ENCODE peak calls at places on chromosomes 13 and 19, in five cellular contexts. A is heart left ventricle, U is H1, L is ovary, W is foreskin keratinocyte. B is an unnamed sample.

GRCh38 chr19:17333611-17334413 is 843 bp downstream of the ANO8 start:
- DNase-seq in W (peak; percentile 80), A (no peak), U (no peak), L (no peak), B (no peak)

GRCh38 chr19:22945560-22945959 is 57.4 kb downstream of the ZNF728 start:
- DNase-seq in W (peak; percentile 7), U (no peak), L (no peak), A (no peak), B (no peak)

GRCh38 chr19:7916137-7916907 is 1.7 kb downstream of the TGFBR3L start:
- DNase-seq in L (no peak), A (no peak), U (no peak), W (no peak), B (no peak)

GRCh38 chr19:39941615-39942507 is 7.4 kb upstream of the FCGBP start:
- DNase-seq in L (no peak), W (peak; percentile 49), U (no peak), A (no peak), B (no peak)

GRCh38 chr19:8455018-8455417 is 10.2 kb downstream of the HNRNPM start:
- DNase-seq in W (no peak), L (no peak), A (no peak), U (no peak), B (no peak)

GRCh38 chr13:43303040-43303729 is 279.8 kb downstream of the DNAJC15 start:
- DNase-seq in U (peak; percentile 38), A (peak; percentile 68), W (peak; percentile 32), L (peak; percentile 48), B (peak; percentile 54)

GRCh38 chr19:57348136-57348535 is 2.9 kb upstream of the ZNF304 start:
- DNase-seq in L (no peak), A (no peak), U (no peak), W (peak; percentile 19), B (no peak)

GRCh38 chr13:95716231-95716630 is 39.3 kb downstream of the DNAJC3 start:
- DNase-seq in U (no peak), W (no peak), A (no peak), L (no peak), B (no peak)

GRCh38 chr19:33861950-33862349 is 65.3 kb downstream of the KCTD15 start:
- DNase-seq in L (no peak), A (no peak), U (no peak), W (no peak), B (no peak)

DNA sequence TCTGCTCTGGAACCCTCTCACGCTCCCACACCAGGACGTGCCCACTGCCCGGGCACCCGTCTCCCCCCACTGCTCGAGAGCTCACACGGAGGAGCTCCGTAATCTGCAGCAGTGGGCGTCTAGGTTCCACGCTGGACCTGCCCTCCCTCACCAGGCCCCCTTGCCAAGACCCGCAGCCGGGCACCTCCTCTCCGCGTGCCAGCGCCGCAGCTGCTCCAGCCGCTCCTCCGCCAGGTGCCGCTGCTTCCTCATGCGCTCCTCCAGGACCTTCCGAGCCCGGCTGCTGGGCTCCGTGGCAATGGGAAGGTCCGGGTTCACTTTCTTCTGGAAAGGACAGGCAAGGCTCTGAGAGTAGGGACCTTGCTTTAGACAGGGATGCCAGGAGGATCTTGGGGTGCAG is 35.0 kb upstream of the MATK start:
- DNase-seq in L (no peak), U (no peak), W (no peak), A (no peak), B (no peak)
- TF ChIP-seq CTCF in L (no peak), U (peak; percentile 11), W (peak; percentile 8), A (no peak), B (no peak)

GRCh38 chr19:44954649-44955499 is at the start of gene CLPTM1:
- DNase-seq in U (peak; percentile 83), A (peak; percentile 98), L (peak; percentile 97), W (peak; percentile 96), B (peak; percentile 97)

GRCh38 chr19:44960906-44961734 is 5.9 kb downstream of the CLPTM1 start:
- DNase-seq in U (no peak), A (no peak), W (no peak), L (no peak), B (no peak)

GRCh38 chr19:44955500-44956439 is 590 bp downstream of the CLPTM1 start:
- DNase-seq in A (no peak), U (no peak), W (peak; percentile 2), L (no peak), B (no peak)

GRCh38 chr19:44959691-44960090 is 4.5 kb downstream of the CLPTM1 start:
- DNase-seq in W (no peak), L (no peak), U (no peak), A (no peak), B (no peak)

DNA sequence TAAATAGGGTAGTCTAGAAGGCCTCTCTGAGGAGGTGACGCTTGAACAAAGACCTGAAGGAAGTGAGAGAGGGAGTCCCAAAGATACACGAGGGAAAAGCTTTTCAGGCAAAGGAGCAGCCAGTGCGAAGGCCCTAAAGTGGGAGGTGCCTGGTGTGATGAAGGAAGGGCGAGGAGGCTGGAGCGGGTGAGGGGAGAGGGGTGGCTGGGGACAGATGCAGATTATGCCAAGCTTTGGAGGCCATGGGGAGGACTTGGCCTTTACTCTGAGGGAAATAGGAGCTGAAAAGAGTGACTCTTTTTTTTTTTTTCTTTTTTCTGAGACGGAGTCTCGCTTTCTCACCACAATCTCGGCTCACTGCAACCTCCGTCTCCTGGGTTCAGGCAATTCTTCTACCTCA is 2.9 kb downstream of the CLPTM1 start:
- DNase-seq in W (no peak), L (no peak), U (no peak), A (no peak), B (no peak)
- H3K4me1 ChIP-seq in W (no peaks in the 10 kb centered on the region), L (peaks cover 11% of the 10 kb centered on the region), U (peaks cover 6% of the 10 kb centered on the region), A (peaks cover 20% of the 10 kb centered on the region), B (peaks cover 81% of the 10 kb centered on the region)

DNA sequence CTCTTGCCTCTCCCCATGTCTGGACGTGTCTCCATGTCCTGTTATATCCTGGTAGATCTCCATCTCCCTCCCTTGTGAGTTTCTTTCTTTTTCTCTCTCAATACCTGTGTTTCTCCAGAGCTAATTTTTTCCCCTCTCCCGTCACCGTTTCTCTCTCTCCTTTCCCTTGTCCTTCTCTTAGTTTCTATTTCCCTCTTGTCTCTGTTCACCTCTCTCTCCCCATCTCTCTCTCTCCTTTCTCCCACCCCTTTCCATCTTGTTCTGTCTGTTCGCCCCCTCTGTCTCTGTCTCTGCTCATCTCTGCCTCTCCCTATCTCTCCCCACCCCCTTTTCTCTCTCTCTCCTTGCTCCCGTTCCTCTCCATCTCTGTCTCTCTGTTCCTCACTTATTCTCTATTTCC is 13.0 kb downstream of the SLC8A2 start:
- DNase-seq in A (no peak), W (no peak), L (no peak), U (no peak), B (no peak)
- H3K27me3 ChIP-seq in A (peaks cover 41% of the 10 kb centered on the region), W (peaks cover 67% of the 10 kb centered on the region), L (peaks cover 10% of the 10 kb centered on the region), U (no peaks in the 10 kb centered on the region), B (peaks cover 98% of the 10 kb centered on the region)

GRCh38 chr13:108220042-108220441 is 1.9 kb downstream of the ABHD13 start:
- DNase-seq in W (peak; percentile 81), U (no peak), A (no peak), L (no peak), B (no peak)
- TF ChIP-seq CTCF in W (peak; percentile 70), U (no peak), A (no peak), L (no peak), B (no peak)

GRCh38 chr19:45638930-45639729 is at the start of gene EML2:
- DNase-seq in A (peak; percentile 54), L (no peak), W (no peak), U (no peak), B (peak; percentile 56)
- H3K4me1 ChIP-seq in A (peaks cover 15% of the 10 kb centered on the region), L (peaks cover 2% of the 10 kb centered on the region), W (peaks cover 17% of the 10 kb centered on the region), U (peaks cover 8% of the 10 kb centered on the region), B (peaks cover 61% of the 10 kb centered on the region)

DNA sequence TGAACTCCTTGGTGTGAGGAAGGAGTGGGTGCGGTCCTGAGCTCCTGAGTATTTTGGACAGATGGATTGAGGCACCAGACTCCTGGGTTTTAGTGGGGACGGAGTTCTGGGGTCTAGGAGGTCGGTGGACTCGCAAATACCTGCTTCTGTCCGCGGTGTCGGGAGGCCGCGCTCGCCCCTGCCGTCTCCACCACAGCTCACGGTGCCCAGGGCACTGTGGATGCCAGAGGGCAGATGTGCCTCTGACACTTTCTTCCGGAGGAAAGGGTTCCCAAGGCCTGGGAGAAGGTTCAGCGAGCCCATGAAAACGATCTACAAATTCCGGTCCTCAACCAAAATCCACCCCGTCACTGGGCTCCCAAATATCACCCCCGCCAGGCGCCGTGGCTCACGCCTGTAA is 3.3 kb downstream of the TULP2 start:
- DNase-seq in L (no peak), W (no peak), U (no peak), A (no peak), B (no peak)
- H3K27me3 ChIP-seq in L (no peaks in the 10 kb centered on the region), W (peaks cover 3% of the 10 kb centered on the region), U (no peaks in the 10 kb centered on the region), A (no peaks in the 10 kb centered on the region), B (no peaks in the 10 kb centered on the region)

DNA sequence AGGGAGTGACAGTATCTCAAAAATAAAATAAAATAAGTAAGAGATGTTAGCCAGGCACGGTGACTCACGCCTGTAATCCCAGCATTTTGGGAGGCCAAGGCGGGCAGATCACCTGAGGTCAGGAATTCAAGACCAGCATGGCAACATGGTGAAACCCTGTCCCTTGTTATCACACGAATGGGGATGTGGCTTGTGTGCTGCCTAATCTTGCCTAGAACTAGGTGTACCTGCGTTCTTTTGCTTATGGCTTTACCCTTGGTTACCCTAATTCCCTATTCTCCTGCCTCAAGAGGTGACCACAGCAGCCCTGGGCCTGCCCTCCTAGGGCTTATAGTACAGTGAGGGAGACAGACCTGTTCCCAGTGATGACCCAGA is 6.3 kb upstream of the PVR start:
- DNase-seq in U (no peak), A (no peak), W (no peak), L (no peak), B (no peak)
- TF ChIP-seq CTCF in U (no peak), A (no peak), W (no peak), L (no peak), B (no peak)